ENCODE peak calls at places on chromosome 1, in seven cellular contexts. K, M, U, G, E, W and T are unnamed samples.

GRCh38 chr1:56903778-56904177 is 49.2 kb downstream of the C8A start:
- DNase-seq in K (no peak), M (no peak), U (no peak), G (no peak), E (no peak), W (no peak), T (no peak)

GRCh38 chr1:94298861-94299260 is 61.5 kb upstream of the ARHGAP29 start:
- DNase-seq in K (no peak), M (no peak), U (no peak), G (no peak), E (no peak), W (peak), T (no peak)

GRCh38 chr1:167819849-167820683 is 93.9 kb downstream of the ADCY10 start:
- DNase-seq in K (peak), M (peak), U (peak), G (peak), E (peak), W (peak), T (peak)

GRCh38 chr1:112515311-112516009 is 6.7 kb downstream of the WNT2B start:
- DNase-seq in K (peak), M (no peak), U (no peak), G (no peak), E (no peak), W (peak), T (no peak)

GRCh38 chr1:209318302-209319056 is 265.0 kb upstream of the CAMK1G start:
- DNase-seq in K (peak), M (no peak), U (no peak), G (no peak), E (no peak), W (no peak), T (no peak)

GRCh38 chr1:81174811-81175476 is 625.8 kb upstream of the ADGRL2 start:
- DNase-seq in K (peak), M (no peak), U (no peak), G (no peak), E (no peak), W (peak), T (peak)

GRCh38 chr1:2322065-2322571 is 69.2 kb downstream of the MORN1 start:
- DNase-seq in K (peak), M (peak), U (peak), G (peak), E (peak), W (peak), T (no peak)

GRCh38 chr1:160711528-160712311 is at the start of gene CD48:
- DNase-seq in K (no peak), M (no peak), U (no peak), G (no peak), E (no peak), W (no peak), T (no peak)

GRCh38 chr1:43558346-43558841 is 27.7 kb downstream of the PTPRF start:
- DNase-seq in K (peak), M (no peak), U (peak), G (peak), E (no peak), W (peak), T (no peak)

GRCh38 chr1:76337777-76338176 is 263.2 kb downstream of the ST6GALNAC3 start:
- DNase-seq in K (no peak), M (no peak), U (no peak), G (no peak), E (no peak), W (no peak), T (no peak)

GRCh38 chr1:214123061-214123784 is 135.4 kb downstream of the PROX1 start:
- DNase-seq in K (peak), M (peak), U (peak), G (peak), E (no peak), W (peak), T (peak)

GRCh38 chr1:219959540-219960208 is 31.3 kb upstream of the SLC30A10 start:
- DNase-seq in K (no peak), M (no peak), U (no peak), G (no peak), E (no peak), W (no peak), T (no peak)

GRCh38 chr1:46202975-46203737 is at the start of gene LURAP1:
- DNase-seq in K (peak), M (peak), U (peak), G (peak), E (peak), W (peak), T (no peak)

GRCh38 chr1:156232222-156232621 is 9.8 kb upstream of the BGLAP start:
- DNase-seq in K (no peak), M (no peak), U (no peak), G (no peak), E (peak), W (no peak), T (no peak)

GRCh38 chr1:24912359-24913273 is 17.5 kb downstream of the RUNX3 start:
- DNase-seq in K (no peak), M (no peak), U (no peak), G (no peak), E (peak), W (peak), T (no peak)

GRCh38 chr1:5297199-5297877 is 642.9 kb downstream of the AJAP1 start:
- DNase-seq in K (no peak), M (no peak), U (peak), G (peak), E (peak), W (no peak), T (no peak)

GRCh38 chr1:229710746-229711145 is 84.7 kb downstream of the URB2 start:
- DNase-seq in K (peak), M (no peak), U (no peak), G (no peak), E (no peak), W (peak), T (no peak)

GRCh38 chr1:176566004-176566975 is 103.3 kb downstream of the PAPPA2 start:
- DNase-seq in K (peak), M (no peak), U (no peak), G (no peak), E (no peak), W (no peak), T (no peak)

GRCh38 chr1:201537966-201538617 is 835 bp upstream of the NAV1 start:
- DNase-seq in K (peak), M (no peak), U (no peak), G (no peak), E (no peak), W (peak), T (no peak)

GRCh38 chr1:234517087-234517802 is 38.3 kb upstream of the TARBP1 start:
- DNase-seq in K (no peak), M (no peak), U (no peak), G (no peak), E (no peak), W (no peak), T (no peak)

GRCh38 chr1:234518876-234519275 is 39.9 kb upstream of the TARBP1 start:
- DNase-seq in K (no peak), M (no peak), U (no peak), G (no peak), E (no peak), W (no peak), T (no peak)

GRCh38 chr1:234515821-234516241 is 36.9 kb upstream of the TARBP1 start:
- DNase-seq in K (peak), M (no peak), U (no peak), G (no peak), E (no peak), W (no peak), T (no peak)

GRCh38 chr1:234512376-234512965 is 33.5 kb upstream of the TARBP1 start:
- DNase-seq in K (no peak), M (no peak), U (no peak), G (no peak), E (no peak), W (no peak), T (no peak)

DNA sequence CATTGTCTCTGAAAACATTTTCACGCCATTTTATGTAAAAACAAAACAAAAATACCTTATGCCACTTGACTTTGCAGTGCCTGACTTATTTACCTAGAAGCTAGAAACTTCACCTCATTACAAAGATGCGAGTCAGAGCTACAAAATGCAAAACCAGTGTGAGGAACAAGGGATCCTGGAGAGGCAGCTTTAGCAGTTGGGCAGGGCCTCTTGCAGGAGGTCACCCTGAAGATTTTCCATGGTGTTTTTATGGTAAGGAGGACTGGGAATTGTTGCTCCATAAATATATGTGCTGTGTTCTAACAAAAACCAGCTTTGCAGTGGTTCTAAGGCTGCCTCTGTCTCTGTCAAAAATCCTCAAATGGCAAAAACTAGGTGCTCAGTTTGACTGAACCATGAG is 36.4 kb upstream of the TARBP1 start:
- DNase-seq in K (peak), M (no peak), U (no peak), G (no peak), E (no peak), W (peak), T (no peak)
- H3K27ac ChIP-seq in K (peak), M (no peak), U (no peak), G (peak), E (peak), W (peak), T (peak)

DNA sequence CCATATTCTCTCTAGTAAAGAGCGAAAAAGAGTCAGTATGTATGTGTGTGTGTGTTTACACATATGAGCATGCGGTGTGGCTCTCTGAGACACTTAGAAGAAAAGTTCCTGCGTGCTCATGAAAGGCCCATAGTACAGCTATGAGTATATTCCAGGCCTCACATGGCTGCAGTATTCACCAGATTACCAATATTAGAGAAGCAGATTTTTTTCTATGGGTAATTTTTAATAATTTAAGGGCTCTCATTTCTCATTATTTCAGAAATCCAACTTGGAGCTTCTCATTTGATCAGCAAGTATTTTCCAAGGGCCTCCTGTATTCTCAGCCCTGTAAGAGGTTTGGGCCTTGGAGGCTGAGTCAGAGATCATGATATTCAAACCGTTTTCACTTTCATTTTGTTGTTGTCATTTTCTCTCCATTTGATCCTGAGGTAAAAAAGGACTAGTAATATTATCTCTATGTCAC is 232.9 kb upstream of the SGIP1 start:
- DNase-seq in K (peak), M (no peak), U (no peak), G (no peak), E (no peak), W (peak), T (no peak)
- H3K27ac ChIP-seq in K (no peak), M (peak), U (no peak), G (no peak), E (peak), W (no peak), T (no peak)

GRCh38 chr1:147676306-147677085 is 6.2 kb upstream of the ACP6 start:
- DNase-seq in K (peak), M (no peak), U (no peak), G (no peak), E (no peak), W (peak), T (no peak)
- H3K27ac ChIP-seq in K (no peak), M (no peak), U (no peak), G (no peak), E (no peak), W (peak), T (peak)

GRCh38 chr1:21278898-21279819 is 11.1 kb downstream of the ECE1 start:
- DNase-seq in K (peak), M (no peak), U (no peak), G (no peak), E (no peak), W (peak), T (no peak)

GRCh38 chr1:21278208-21278861 is 11.9 kb downstream of the ECE1 start:
- DNase-seq in K (peak), M (no peak), U (peak), G (no peak), E (peak), W (no peak), T (no peak)

GRCh38 chr1:21280482-21280881 is 9.8 kb downstream of the ECE1 start:
- DNase-seq in K (no peak), M (no peak), U (no peak), G (no peak), E (no peak), W (no peak), T (no peak)

GRCh38 chr1:21277178-21277577 is 13.1 kb downstream of the ECE1 start:
- DNase-seq in K (no peak), M (no peak), U (peak), G (no peak), E (peak), W (no peak), T (no peak)

DNA sequence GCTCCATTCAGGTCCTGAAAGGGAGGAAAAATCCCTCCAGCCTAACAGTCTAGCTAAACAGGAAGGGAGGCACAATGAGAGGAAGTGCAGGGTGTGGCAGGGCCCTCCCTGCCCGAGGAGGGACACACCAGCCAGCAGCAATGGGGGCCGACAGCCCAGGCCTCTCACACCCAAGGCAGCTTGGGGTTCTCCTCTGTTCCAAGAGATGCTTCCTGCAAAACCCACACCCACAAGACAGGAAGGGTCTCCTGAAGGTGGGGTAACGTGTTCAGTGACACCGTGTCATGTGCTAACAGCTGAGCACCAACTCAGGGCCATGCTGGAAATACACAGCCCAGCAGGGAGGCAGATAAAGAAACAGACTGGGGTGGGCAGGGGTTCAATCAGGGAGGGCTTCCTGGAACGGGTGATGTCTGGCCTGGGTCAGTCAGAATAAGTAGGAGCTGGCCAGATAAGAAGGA is 10.2 kb downstream of the ECE1 start:
- DNase-seq in K (no peak), M (no peak), U (no peak), G (no peak), E (no peak), W (no peak), T (no peak)
- H3K27ac ChIP-seq in K (peak), M (peak), U (peak), G (peak), E (peak), W (peak), T (no peak)

GRCh38 chr1:223344491-223344890 is 19.5 kb downstream of the SUSD4 start:
- DNase-seq in K (no peak), M (no peak), U (peak), G (no peak), E (no peak), W (no peak), T (no peak)
- H3K27ac ChIP-seq in K (no peak), M (no peak), U (no peak), G (no peak), E (no peak), W (no peak), T (no peak)

GRCh38 chr1:114263343-114263742 is 109.7 kb upstream of the SYT6 start:
- DNase-seq in K (no peak), M (no peak), U (no peak), G (no peak), E (no peak), W (no peak), T (no peak)
- H3K27ac ChIP-seq in K (no peak), M (no peak), U (no peak), G (no peak), E (no peak), W (no peak), T (no peak)

DNA sequence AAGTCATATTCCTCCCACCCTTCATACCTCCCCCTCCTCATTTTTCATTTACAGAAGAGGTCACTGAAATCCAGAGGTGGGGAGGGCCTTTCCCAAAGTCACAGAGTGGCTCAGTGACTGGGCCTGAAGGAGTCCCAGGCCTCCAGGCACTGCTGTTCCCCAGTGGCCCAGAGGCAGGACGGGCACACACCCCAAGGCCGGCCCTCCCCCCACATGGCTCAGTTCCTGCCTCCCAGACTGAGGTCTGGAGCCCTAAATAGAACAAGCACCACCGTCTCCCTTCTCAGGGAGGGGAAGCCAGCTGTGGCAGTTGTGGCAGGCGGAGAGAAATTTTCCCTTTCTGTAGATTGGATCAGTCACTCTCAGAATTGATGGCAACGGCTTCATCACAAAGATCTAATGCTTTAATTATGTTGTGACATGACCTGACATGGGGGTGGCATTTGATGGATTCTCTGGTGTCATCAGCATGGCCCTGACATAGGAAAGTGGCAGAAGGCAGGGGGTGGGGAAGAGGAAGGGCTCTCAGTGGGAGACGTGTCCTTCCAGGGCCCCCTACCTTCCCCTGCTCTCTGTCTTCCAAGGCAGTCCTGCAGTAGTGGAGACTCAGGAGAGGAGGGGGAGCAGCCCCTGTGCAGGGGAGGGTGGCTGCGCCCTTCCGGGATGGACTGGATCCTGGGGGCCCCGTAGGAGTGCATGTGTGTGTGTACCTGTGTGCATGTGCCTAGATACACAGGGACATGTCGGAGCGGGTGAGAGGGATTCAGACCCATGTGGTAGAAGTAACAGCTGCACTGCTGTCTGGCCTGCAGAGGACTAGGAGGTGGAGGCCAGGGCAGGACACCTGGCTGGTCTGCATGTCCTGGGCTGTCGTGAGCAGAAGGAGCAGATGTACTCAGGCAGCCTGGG is 41.2 kb upstream of the FOXO6 start:
- DNase-seq in K (no peak), M (no peak), U (peak), G (peak), E (peak), W (no peak), T (no peak)
- H3K27ac ChIP-seq in K (no peak), M (no peak), U (peak), G (no peak), E (peak), W (no peak), T (no peak)

GRCh38 chr1:108851567-108851966 is 5.3 kb downstream of the AKNAD1 start:
- DNase-seq in K (no peak), M (no peak), U (no peak), G (no peak), E (no peak), W (no peak), T (no peak)

GRCh38 chr1:108854226-108855019 is 2.5 kb downstream of the AKNAD1 start:
- DNase-seq in K (no peak), M (no peak), U (no peak), G (no peak), E (no peak), W (no peak), T (no peak)

GRCh38 chr1:108852141-108852540 is 4.8 kb downstream of the AKNAD1 start:
- DNase-seq in K (no peak), M (no peak), U (no peak), G (no peak), E (no peak), W (no peak), T (no peak)

GRCh38 chr1:108848802-108849201 is 8.1 kb downstream of the AKNAD1 start:
- DNase-seq in K (no peak), M (no peak), U (no peak), G (no peak), E (no peak), W (no peak), T (no peak)

GRCh38 chr1:108852541-108852940 is 4.4 kb downstream of the AKNAD1 start:
- DNase-seq in K (no peak), M (no peak), U (no peak), G (no peak), E (no peak), W (no peak), T (no peak)
- H3K27ac ChIP-seq in K (no peak), M (peak), U (no peak), G (peak), E (peak), W (no peak), T (no peak)

GRCh38 chr1:151547900-151548230 is 7.8 kb downstream of the TUFT1 start:
- DNase-seq in K (no peak), M (no peak), U (no peak), G (no peak), E (no peak), W (no peak), T (no peak)
- H3K27ac ChIP-seq in K (peak), M (no peak), U (no peak), G (peak), E (peak), W (peak), T (peak)